ENCODE peak calls at places on chromosome 5, in five cellular contexts. J is amniotic stem cell, L is hippocampal formation, P is psoas muscle, U is AG08396. Y is an unnamed sample.

GRCh38 chr5:4246447-4246846 is 650.8 kb downstream of the IRX1 start:
- DNase-seq in J (no peak), L (no peak), P (no peak), U (no peak), Y (no peak)

GRCh38 chr5:63398346-63398745 is 563.9 kb downstream of the HTR1A start:
- DNase-seq in J (no peak), L (no peak), P (no peak), U (no peak), Y (no peak)

GRCh38 chr5:104298518-104298917 is 735.9 kb upstream of the NUDT12 start:
- DNase-seq in J (no peak), L (no peak), P (no peak), U (no peak), Y (no peak)

GRCh38 chr5:39371367-39371635 is 7.0 kb upstream of the C9 start:
- DNase-seq in J (no peak), L (no peak), P (no peak), U (no peak), Y (no peak)

GRCh38 chr5:40679998-40680681 is 425 bp downstream of the PTGER4 start:
- DNase-seq in J (no peak), L (no peak), P (no peak), U (no peak), Y (peak; percentile 30)

GRCh38 chr5:114319821-114320220 is 42.0 kb upstream of the KCNN2 start:
- DNase-seq in J (no peak), L (no peak), P (no peak), U (no peak), Y (no peak)

GRCh38 chr5:167726641-167727040 is 564.8 kb upstream of the WWC1 start:
- DNase-seq in J (no peak), L (no peak), P (no peak), U (no peak), Y (no peak)

GRCh38 chr5:142152383-142152730 is 43.8 kb downstream of the NDFIP1 start:
- DNase-seq in J (no peak), L (no peak), P (no peak), U (no peak), Y (no peak)

GRCh38 chr5:150044334-150044681 is 42.0 kb downstream of the CSF1R start:
- DNase-seq in J (peak; percentile 22), L (no peak), P (no peak), U (no peak), Y (no peak)

GRCh38 chr5:72066658-72067057 is 40.6 kb upstream of the MAP1B start:
- DNase-seq in J (peak; percentile 85), L (no peak), P (no peak), U (peak; percentile 66), Y (no peak)

GRCh38 chr5:163433271-163433670 is 4.1 kb upstream of the CCNG1 start:
- DNase-seq in J (no peak), L (no peak), P (no peak), U (no peak), Y (no peak)

GRCh38 chr5:178284095-178284675 is 51.6 kb upstream of the PHYKPL start:
- DNase-seq in J (no peak), L (no peak), P (no peak), U (no peak), Y (no peak)

GRCh38 chr5:167096816-167097215 is 1194.6 kb upstream of the WWC1 start:
- DNase-seq in J (no peak), L (no peak), P (no peak), U (peak; percentile 2), Y (no peak)

GRCh38 chr5:14385022-14385421 is 196.6 kb upstream of the OTULINL start:
- DNase-seq in J (no peak), L (no peak), P (no peak), U (no peak), Y (no peak)

GRCh38 chr5:38450627-38451371 is 105.6 kb downstream of the LIFR start:
- DNase-seq in J (no peak), L (no peak), P (no peak), U (no peak), Y (no peak)

GRCh38 chr5:34687269-34688011 is 31.3 kb downstream of the RAI14 start:
- DNase-seq in J (no peak), L (no peak), P (no peak), U (no peak), Y (no peak)